ENCODE peak calls at places on chromosome 18, in nine cellular contexts. N is BJ, G is heart right ventricle, H is MM.1S, S is Peyer's patch, D is lower lobe of right lung, B is left ventricle myocardium inferior, W is spleen, O is GM06990. L is an unnamed sample.

GRCh38 chr18:48123324-48123723 is 192.9 kb upstream of the SMAD2 start:
- DNase-seq in D (no peak), W (peak; percentile 63), B (no peak), S (no peak), G (no peak), N (no peak), H (no peak), O (no peak), L (no peak)

GRCh38 chr18:58223717-58224424 is 179.8 kb downstream of the NEDD4L start:
- DNase-seq in S (peak; percentile 77), B (no peak), D (peak; percentile 61), N (peak; percentile 73), H (no peak), W (no peak), O (no peak), G (peak; percentile 71), L (peak; percentile 93)

GRCh38 chr18:10792181-10792580 is 266.4 kb downstream of the NAPG start:
- DNase-seq in S (no peak), N (no peak), D (no peak), G (no peak), O (no peak), W (no peak), B (no peak), H (no peak), L (no peak)

GRCh38 chr18:76914314-76914713 is 92.0 kb downstream of the ZNF236 start:
- DNase-seq in H (no peak), B (no peak), N (no peak), S (no peak), D (no peak), W (no peak), G (no peak), O (no peak), L (no peak)

GRCh38 chr18:6406075-6406909 is 8.4 kb downstream of the L3MBTL4 start:
- DNase-seq in D (no peak), W (no peak), H (no peak), N (no peak), B (no peak), G (no peak), O (no peak), S (no peak), L (no peak)

GRCh38 chr18:61703508-61703907 is 189.3 kb downstream of the RNF152 start:
- DNase-seq in W (no peak), G (no peak), N (peak; percentile 43), S (no peak), B (no peak), D (no peak), H (no peak), O (no peak), L (no peak)

GRCh38 chr18:2212846-2213245 is 358.5 kb downstream of the METTL4 start:
- DNase-seq in O (no peak), S (no peak), G (no peak), H (no peak), N (no peak), W (no peak), D (no peak), B (no peak), L (no peak)

GRCh38 chr18:3821524-3821923 is 371.6 kb downstream of the TGIF1 start:
- DNase-seq in D (no peak), H (no peak), S (no peak), W (no peak), N (no peak), O (no peak), B (no peak), G (no peak), L (no peak)

GRCh38 chr18:28127228-28127627 is 49.7 kb downstream of the CDH2 start:
- DNase-seq in O (no peak), S (no peak), B (peak; percentile 46), H (no peak), D (no peak), W (no peak), N (no peak), G (peak; percentile 36), L (no peak)

GRCh38 chr18:72235422-72235821 is 308.7 kb downstream of the CBLN2 start:
- DNase-seq in D (no peak), H (no peak), B (no peak), S (no peak), W (no peak), O (no peak), G (no peak), N (no peak), L (no peak)

GRCh38 chr18:36415606-36416005 is 118.1 kb downstream of the FHOD3 start:
- DNase-seq in N (no peak), O (no peak), S (no peak), D (no peak), G (no peak), W (no peak), B (no peak), H (no peak), L (no peak)

DNA sequence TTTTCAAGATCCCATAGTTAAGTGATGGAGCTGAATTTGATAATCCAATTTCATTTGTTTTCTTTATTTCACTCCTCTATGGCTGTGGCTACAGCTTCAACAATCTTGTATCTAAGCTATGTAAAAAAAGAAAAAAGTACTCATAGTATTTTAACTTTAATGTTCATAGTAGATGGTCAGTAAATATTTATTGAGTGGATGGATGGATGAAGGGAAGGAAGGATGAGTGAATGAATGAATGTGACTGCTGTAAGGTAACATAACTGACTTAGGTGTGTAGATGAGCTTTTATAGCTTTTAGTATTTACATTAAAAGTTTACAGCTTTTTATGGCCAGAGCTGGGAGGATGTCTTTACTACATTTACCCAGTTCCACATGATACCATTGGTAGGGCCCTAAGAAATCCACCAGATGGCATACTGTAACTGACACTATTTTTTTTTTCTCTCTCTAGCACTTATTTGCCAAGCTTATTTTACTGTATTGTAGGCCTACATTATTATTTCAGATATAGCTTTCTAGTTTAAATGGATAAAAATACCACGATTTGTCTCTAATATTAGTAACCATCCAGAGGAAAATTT is 13.4 kb upstream of the HRH4 start:
- DNase-seq in W (no peak), S (no peak), H (peak; percentile 19), B (no peak), N (no peak), G (no peak), O (no peak), D (no peak), L (no peak)
- TF ChIP-seq CTCF in W (no peak), S (peak; percentile 43), H (peak; percentile 47), B (peak; percentile 33), N (peak; percentile 15), G (peak; percentile 6), O (no peak), D (no peak), L (peak; percentile 1)

GRCh38 chr18:26865557-26865956 is at the start of gene AQP4:
- DNase-seq in H (no peak), W (no peak), O (no peak), S (no peak), D (peak; percentile 76), B (peak; percentile 45), N (no peak), G (peak; percentile 26), L (no peak)

GRCh38 chr18:26864658-26865057 is 849 bp downstream of the AQP4 start:
- DNase-seq in S (no peak), N (no peak), D (no peak), W (no peak), O (no peak), G (no peak), H (no peak), B (no peak), L (no peak)

GRCh38 chr18:26862084-26862483 is 3.4 kb downstream of the AQP4 start:
- DNase-seq in G (no peak), B (no peak), S (no peak), O (no peak), D (no peak), H (no peak), W (no peak), N (no peak), L (no peak)

GRCh38 chr18:26863122-26863879 is 2.2 kb downstream of the AQP4 start:
- DNase-seq in B (peak; percentile 83), D (peak; percentile 91), S (peak; percentile 66), H (no peak), O (no peak), G (peak; percentile 61), W (no peak), N (no peak), L (no peak)

DNA sequence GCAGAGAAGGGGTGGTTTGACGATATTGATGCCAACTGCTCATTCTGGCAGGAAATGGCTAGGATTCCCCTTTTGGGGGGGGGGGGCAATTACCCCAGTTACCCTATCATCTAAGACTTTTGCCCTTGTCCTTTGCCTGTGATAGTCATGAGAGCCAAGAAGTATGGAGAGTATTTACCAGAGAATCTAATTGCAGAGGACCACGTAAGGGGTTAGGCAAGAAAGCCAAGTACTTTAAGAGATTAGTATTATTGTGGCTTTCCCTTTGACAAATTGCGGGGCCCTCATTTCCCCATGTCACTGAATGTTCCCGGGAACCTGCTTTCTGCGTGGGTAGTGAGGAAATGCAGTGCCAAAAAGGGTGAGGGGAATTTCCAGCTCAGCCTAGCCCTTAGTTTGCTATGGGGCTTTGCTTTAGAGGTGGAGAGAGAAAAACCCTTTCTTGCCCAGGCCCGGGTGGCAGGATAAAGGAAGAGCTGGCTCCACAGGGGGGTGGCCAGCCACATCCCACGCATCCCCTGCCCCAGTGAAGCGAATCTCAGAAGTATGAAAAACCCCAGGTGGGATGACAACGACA is 1.5 kb downstream of the AQP4 start:
- DNase-seq in B (no peak), H (no peak), G (no peak), S (no peak), O (no peak), D (no peak), N (no peak), W (no peak), L (no peak)
- H3K4me3 ChIP-seq in B (peak overlapping the region; percentile 65), H (no peak overlapping the region), G (no peak overlapping the region), S (no peak overlapping the region), O (no peak overlapping the region), D (peak overlapping the region; percentile 53), N (no peak overlapping the region), W (no peak overlapping the region), L (no peak overlapping the region)

GRCh38 chr18:37525302-37525585 is 40.4 kb downstream of the CELF4 start:
- DNase-seq in H (no peak), D (no peak), S (no peak), G (no peak), O (no peak), B (no peak), N (no peak), W (no peak), L (no peak)
- H3K27me3 ChIP-seq in H (no peaks in the 10 kb centered on the region), D (peaks cover 36% of the 10 kb centered on the region), S (no peaks in the 10 kb centered on the region), G (peaks cover 87% of the 10 kb centered on the region), O (peaks cover 1% of the 10 kb centered on the region), B (peaks cover 96% of the 10 kb centered on the region), N (peaks cover 21% of the 10 kb centered on the region), W (peaks cover 10% of the 10 kb centered on the region), L (peaks cover 48% of the 10 kb centered on the region)

DNA sequence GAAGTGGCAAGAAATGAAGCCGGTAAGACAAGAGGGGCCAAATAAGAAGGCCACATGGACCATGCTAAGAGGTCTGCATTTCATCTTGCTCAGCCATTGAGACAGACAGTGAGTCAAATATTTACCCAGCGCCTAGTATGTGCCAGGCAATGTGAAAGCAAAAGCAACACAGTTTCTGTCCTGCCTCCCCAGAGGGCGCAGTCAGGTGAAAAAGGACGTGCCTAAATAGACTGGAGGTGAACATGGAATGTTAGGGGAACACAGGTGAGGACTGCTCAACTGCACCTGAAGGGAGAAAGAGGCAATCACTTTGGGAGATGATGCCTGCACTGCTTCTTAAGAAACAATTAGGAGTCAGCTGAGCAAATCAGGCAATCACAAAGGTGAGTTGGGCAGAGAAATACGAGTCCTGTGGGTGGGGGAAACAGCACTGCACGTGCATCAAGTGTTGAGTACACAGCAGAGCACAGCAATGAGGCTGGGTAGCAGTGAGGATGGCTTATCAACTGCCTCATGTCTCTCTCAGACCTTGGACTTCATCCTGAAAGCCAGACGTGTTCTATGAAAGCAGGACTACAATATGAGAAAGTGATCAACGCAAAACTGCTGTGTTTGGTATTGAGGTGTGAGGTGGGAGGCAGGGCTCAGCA is 218.3 kb upstream of the SMAD7 start:
- DNase-seq in B (no peak), N (no peak), G (no peak), S (peak; percentile 62), H (peak; percentile 63), W (no peak), D (no peak), O (peak; percentile 31), L (no peak)
- TF ChIP-seq CTCF in B (no peak), N (no peak), G (no peak), S (peak; percentile 35), H (peak; percentile 40), W (no peak), D (no peak), O (peak; percentile 49), L (no peak)